ENCODE peak calls at places on chromosomes 7 and 10, in nine cellular contexts. A is hepatocyte, C is NB4, N is coronary artery, M is activated B cell treated with CpG ODN at 0.5 μM for 24 hours, Q is heart right ventricle, F is mammary epithelial cell, I is spleen, H is psoas muscle. Z is an unnamed sample.

GRCh38 chr7:134933460-134934068 is 52.7 kb upstream of the AGBL3 start:
- DNase-seq in Q (no peak), N (no peak), C (no peak), H (no peak), M (no peak), I (no peak), A (no peak), F (no peak), Z (no peak)

GRCh38 chr10:72274730-72275350 is 1.1 kb downstream of the DDIT4 start:
- DNase-seq in M (peak; percentile 64), H (peak; percentile 93), C (peak; percentile 68), F (peak; percentile 74), Q (peak; percentile 73), A (peak; percentile 77), N (peak; percentile 85), I (peak; percentile 94), Z (peak; percentile 83)

GRCh38 chr10:11782793-11783557 is 40.2 kb upstream of the PROSER2 start:
- DNase-seq in F (peak; percentile 52), N (no peak), Q (no peak), H (no peak), A (peak; percentile 87), C (peak; percentile 63), M (no peak), I (peak; percentile 32), Z (peak; percentile 77)

GRCh38 chr10:131811239-131812011 is 89.4 kb upstream of the PPP2R2D start:
- DNase-seq in Q (no peak), A (no peak), M (no peak), I (no peak), H (no peak), C (no peak), F (no peak), N (peak; percentile 43), Z (no peak)

GRCh38 chr7:63073286-63073685 is 925.4 kb upstream of the ZNF722 start:
- DNase-seq in Q (no peak), A (no peak), N (no peak), F (no peak), I (no peak), M (no peak), H (no peak), C (no peak), Z (no peak)

GRCh38 chr10:2933041-2933440 is 134.3 kb upstream of the PFKP start:
- DNase-seq in C (no peak), N (no peak), Q (no peak), M (no peak), A (no peak), F (no peak), I (no peak), H (no peak), Z (no peak)

GRCh38 chr7:158975526-158976467 is 119.4 kb downstream of the DYNC2I1 start:
- DNase-seq in N (no peak), H (no peak), M (no peak), Q (no peak), A (no peak), I (no peak), F (no peak), C (no peak), Z (peak; percentile 35)

GRCh38 chr7:139340808-139341057 is 404 bp upstream of the FMC1 start:
- DNase-seq in A (no peak), I (peak; percentile 92), C (no peak), M (no peak), N (peak; percentile 89), H (peak; percentile 88), F (no peak), Q (no peak), Z (no peak)

GRCh38 chr7:30469303-30469702 is 9.3 kb downstream of the NOD1 start:
- DNase-seq in A (peak; percentile 92), H (peak; percentile 70), N (peak; percentile 94), Q (peak; percentile 90), I (peak; percentile 81), M (no peak), F (peak; percentile 95), C (no peak), Z (no peak)

GRCh38 chr10:61452655-61453641 is at the start of gene TMEM26:
- DNase-seq in Q (peak; percentile 15), H (peak; percentile 63), N (no peak), A (peak; percentile 60), M (no peak), C (no peak), F (no peak), I (peak; percentile 82), Z (no peak)
- TF ChIP-seq CTCF in Q (no peak), H (no peak), N (no peak), A (no peak), M (no peak), C (no peak), F (no peak), I (no peak), Z (no peak)

DNA sequence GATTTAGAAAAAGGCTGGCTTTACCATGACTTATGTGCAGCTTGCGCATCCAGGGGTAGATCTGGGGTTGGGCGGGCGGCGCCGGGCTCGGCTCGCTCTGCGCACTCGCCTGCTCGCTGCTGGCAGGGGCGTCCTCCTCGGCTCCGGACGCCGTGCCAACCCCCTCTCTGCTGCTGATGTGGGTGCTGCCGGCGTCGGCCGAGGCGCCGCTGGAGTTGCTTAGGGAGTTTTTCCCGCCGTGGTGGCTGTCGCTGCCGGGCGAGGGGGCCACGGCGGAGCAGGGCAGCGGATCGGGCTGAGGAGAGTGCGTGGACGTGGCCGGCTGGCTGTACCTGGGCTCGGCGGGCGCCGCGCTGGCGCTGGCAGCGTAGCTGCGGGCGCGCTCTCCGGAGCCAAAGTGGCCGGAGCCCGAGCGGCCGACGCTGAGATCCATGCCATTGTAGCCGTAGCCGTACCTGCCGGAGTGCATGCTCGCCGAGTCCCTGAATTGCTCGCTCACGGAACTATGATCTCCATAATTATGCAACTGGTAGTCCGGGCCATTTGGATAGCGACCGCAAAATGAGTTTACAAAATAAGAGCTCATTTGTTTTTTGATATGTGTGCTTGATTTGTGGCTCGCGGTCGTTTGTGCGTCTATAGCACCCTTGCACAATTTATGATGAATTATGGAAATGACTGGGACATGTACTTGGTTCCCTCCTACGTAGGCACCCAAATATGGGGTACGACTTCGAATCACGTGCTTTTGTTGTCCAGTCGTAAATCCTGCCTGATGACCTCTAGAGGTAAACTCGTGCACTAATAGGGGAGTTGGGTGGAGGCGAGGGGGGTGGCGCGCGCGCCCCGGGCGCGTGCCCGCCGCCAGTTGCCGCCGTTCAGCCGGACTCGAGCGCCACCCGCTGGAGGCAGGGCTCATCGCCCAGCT is at the start of gene HOXA5:
- DNase-seq in Q (no peak), A (no peak), F (peak; percentile 99), H (peak; percentile 86), N (peak; percentile 62), C (no peak), I (peak; percentile 90), M (no peak), Z (peak; percentile 85)
- TF ChIP-seq CTCF in Q (peak; percentile 49), A (peak; percentile 56), F (peak; percentile 91), H (peak; percentile 71), N (no peak), C (no peak), I (no peak), M (no peak), Z (no peak)

DNA sequence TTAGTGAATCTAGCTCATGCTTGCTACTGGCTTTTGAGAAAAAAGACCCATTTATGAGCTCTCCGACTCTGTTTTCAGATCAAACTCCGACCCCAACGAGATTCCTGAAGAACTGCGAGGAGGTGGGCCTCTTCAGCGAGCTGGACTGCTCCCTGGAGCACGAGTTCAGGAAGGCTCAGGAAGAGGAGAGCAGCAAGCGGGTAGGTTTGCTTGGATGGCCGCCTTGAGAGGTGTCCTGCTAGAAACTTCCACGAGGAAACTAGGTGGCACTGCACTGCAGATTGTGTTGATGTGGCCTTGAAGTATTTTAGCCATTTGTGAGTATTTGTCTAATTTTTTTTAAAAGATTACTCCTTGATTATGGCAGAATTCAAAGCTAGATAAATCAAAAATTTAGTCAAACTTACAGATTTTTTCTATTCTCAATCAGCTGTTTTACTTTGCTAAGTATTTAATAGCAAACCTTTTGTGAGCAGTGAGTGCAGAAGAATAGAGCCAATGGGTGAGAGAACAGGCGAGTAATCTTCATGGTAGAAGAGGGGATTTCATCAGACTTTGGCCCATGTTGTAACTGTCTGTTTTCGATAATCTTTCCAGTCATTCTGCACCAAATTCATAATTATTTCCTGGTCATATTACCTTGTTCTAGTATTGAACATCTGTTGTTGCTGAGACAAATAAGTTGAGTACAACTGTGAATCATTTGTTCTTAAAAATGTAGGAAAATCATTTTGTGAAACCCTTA is 95.4 kb downstream of the CREB5 start:
- DNase-seq in I (no peak), A (no peak), C (no peak), N (no peak), M (no peak), F (no peak), Q (no peak), H (no peak), Z (no peak)
- TF ChIP-seq CTCF in I (no peak), A (no peak), C (no peak), N (no peak), M (no peak), F (no peak), Q (no peak), H (no peak), Z (no peak)

GRCh38 chr10:97640174-97640867 is at the start of gene PI4K2A:
- DNase-seq in H (peak; percentile 99), I (peak; percentile 99), A (peak; percentile 100), M (peak; percentile 92), N (peak; percentile 99), C (peak; percentile 99), F (peak; percentile 99), Q (peak; percentile 99), Z (peak; percentile 100)
- TF ChIP-seq CTCF in H (no peak), I (no peak), A (no peak), M (no peak), N (no peak), C (no peak), F (no peak), Q (no peak), Z (no peak)

GRCh38 chr10:69802424-69803161 is 887 bp downstream of the COL13A1 start:
- DNase-seq in H (peak; percentile 76), Q (peak; percentile 55), C (no peak), M (no peak), A (peak; percentile 59), F (peak; percentile 53), N (no peak), I (peak; percentile 75), Z (no peak)

GRCh38 chr10:69800109-69800508 is 1.6 kb upstream of the COL13A1 start:
- DNase-seq in I (no peak), A (peak; percentile 89), M (no peak), F (peak; percentile 48), C (peak; percentile 64), N (no peak), Q (peak; percentile 55), H (no peak), Z (peak; percentile 24)

GRCh38 chr10:69800665-69801064 is 1.0 kb upstream of the COL13A1 start:
- DNase-seq in H (no peak), M (no peak), F (no peak), C (no peak), A (no peak), I (no peak), Q (no peak), N (no peak), Z (no peak)

GRCh38 chr10:69801094-69801433 is 642 bp upstream of the COL13A1 start:
- DNase-seq in Q (peak; percentile 48), I (no peak), F (peak; percentile 61), N (no peak), A (peak; percentile 80), H (peak; percentile 85), C (peak; percentile 68), M (no peak), Z (peak; percentile 40)

GRCh38 chr10:69801434-69802315 is at the start of gene COL13A1:
- DNase-seq in H (peak; percentile 83), Q (peak; percentile 37), A (peak; percentile 64), C (peak; percentile 40), I (peak; percentile 64), N (no peak), M (no peak), F (peak; percentile 76), Z (no peak)
- TF ChIP-seq CTCF in H (no peak), Q (no peak), A (no peak), C (no peak), I (no peak), N (no peak), M (no peak), F (no peak), Z (no peak)

GRCh38 chr7:73667344-73668102 is at the start of gene VPS37D:
- DNase-seq in A (peak; percentile 97), Q (peak; percentile 87), C (peak; percentile 93), N (peak; percentile 87), F (peak; percentile 85), I (peak; percentile 98), H (peak; percentile 94), M (peak; percentile 97), Z (peak; percentile 95)
- TF ChIP-seq CTCF in A (peak; percentile 73), Q (peak; percentile 78), C (peak; percentile 76), N (peak; percentile 80), F (peak; percentile 69), I (no peak), H (peak; percentile 87), M (no peak), Z (peak; percentile 81)

Z was measured in GM12865.